ENCODE peak calls at places on chromosomes 16 and 17, in five cellular contexts. F is astrocyte, D is IMR-90, S is GM23248, O is PC-3. Q is an unnamed sample.
A peak's percentile ranks its signal among the peaks of the same experiment; 100 is the strongest.

GRCh38 chr16:3652373-3653037 is 2.0 kb upstream of the DNASE1 start:
- DNase-seq in F (no peak), D (no peak), S (no peak), O (no peak), Q (no peak)

GRCh38 chr17:27457405-27457730 is 1.1 kb downstream of the KSR1 start:
- DNase-seq in F (no peak), O (no peak), D (no peak), S (no peak), Q (no peak)

GRCh38 chr16:14955546-14956231 is 18.4 kb downstream of the NPIPA1 start:
- DNase-seq in O (no peak), F (no peak), S (no peak), D (no peak), Q (peak; percentile 58)

GRCh38 chr16:84271866-84272265 is 22.8 kb upstream of the WFDC1 start:
- DNase-seq in F (no peak), O (no peak), S (no peak), D (no peak), Q (no peak)

GRCh38 chr17:56185491-56185890 is 32.2 kb downstream of the ANKFN1 start:
- DNase-seq in D (peak; percentile 49), F (peak; percentile 73), O (no peak), S (peak; percentile 67), Q (no peak)

GRCh38 chr16:85111184-85111583 is 1.1 kb downstream of the CIBAR2 start:
- DNase-seq in D (no peak), O (no peak), S (no peak), F (no peak), Q (no peak)

GRCh38 chr17:35079547-35079946 is 16.0 kb upstream of the RFFL start:
- DNase-seq in O (peak; percentile 85), S (peak; percentile 33), F (no peak), D (peak; percentile 51), Q (no peak)

GRCh38 chr16:12729448-12729847 is 74.2 kb downstream of the CPPED1 start:
- DNase-seq in O (no peak), D (peak; percentile 30), S (peak; percentile 86), F (peak; percentile 65), Q (no peak)

GRCh38 chr17:44733753-44734152 is 25.0 kb upstream of the ADAM11 start:
- DNase-seq in F (no peak), O (peak; percentile 50), S (no peak), D (no peak), Q (no peak)

GRCh38 chr17:50903604-50904521 is 37.7 kb upstream of the TOB1 start:
- DNase-seq in S (peak; percentile 43), O (peak; percentile 80), F (peak; percentile 54), D (peak; percentile 84), Q (no peak)

GRCh38 chr17:50908860-50909764 is 43.0 kb upstream of the TOB1 start:
- DNase-seq in S (no peak), F (no peak), D (no peak), O (no peak), Q (peak; percentile 75)

GRCh38 chr17:7263071-7263800 is 958 bp upstream of the CLDN7 start:
- DNase-seq in D (no peak), S (no peak), F (no peak), O (peak; percentile 69), Q (no peak)

GRCh38 chr17:81456798-81457197 is 55.8 kb downstream of the ACTG1 start:
- DNase-seq in F (no peak), O (no peak), S (no peak), D (no peak), Q (no peak)

GRCh38 chr17:2388020-2388704 is 12.7 kb downstream of the MNT start:
- DNase-seq in D (no peak), O (no peak), F (no peak), S (no peak), Q (no peak)

GRCh38 chr16:16857012-16857411 is 478.1 kb downstream of the NPIPA7 start:
- DNase-seq in D (no peak), O (no peak), F (no peak), S (no peak), Q (no peak)

GRCh38 chr17:18225121-18225561 is 294 bp upstream of the LLGL1 start:
- DNase-seq in F (peak; percentile 79), D (peak; percentile 93), S (peak; percentile 99), O (peak; percentile 97), Q (peak; percentile 100)

GRCh38 chr16:27313422-27314160 is at the start of gene IL4R:
- DNase-seq in S (peak; percentile 91), D (peak; percentile 77), O (peak; percentile 48), F (peak; percentile 69), Q (peak; percentile 90)

GRCh38 chr17:48442819-48443218 is 12.8 kb upstream of the SKAP1 start:
- DNase-seq in F (no peak), O (peak; percentile 38), D (no peak), S (no peak), Q (no peak)

GRCh38 chr16:23104032-23104955 is 45.0 kb downstream of the USP31 start:
- DNase-seq in D (no peak), O (no peak), S (no peak), F (no peak), Q (no peak)

GRCh38 chr17:49501496-49501895 is 6.4 kb downstream of the NGFR start:
- DNase-seq in D (no peak), O (no peak), S (no peak), F (no peak), Q (peak; percentile 23)

GRCh38 chr16:28836761-28837064 is 9.4 kb downstream of the TUFM start:
- DNase-seq in F (no peak), S (no peak), D (no peak), O (no peak), Q (no peak)

GRCh38 chr17:4635823-4636375 is 5.6 kb downstream of the ALOX15 start:
- DNase-seq in D (no peak), S (no peak), O (no peak), F (no peak), Q (peak; percentile 60)

GRCh38 chr17:70945386-70945785 is 776.1 kb downstream of the KCNJ2 start:
- DNase-seq in O (no peak), F (peak; percentile 14), S (peak; percentile 9), D (no peak), Q (no peak)

GRCh38 chr16:57755061-57755684 is 19.6 kb downstream of the KATNB1 start:
- DNase-seq in D (no peak), F (no peak), O (no peak), S (no peak), Q (no peak)

GRCh38 chr16:9449597-9449996 is 358.2 kb downstream of the HAPSTR1 start:
- DNase-seq in D (no peak), S (no peak), O (no peak), F (no peak), Q (no peak)

GRCh38 chr17:8909621-8910292 is 42.3 kb upstream of the PIK3R6 start:
- DNase-seq in D (no peak), F (no peak), O (no peak), S (no peak), Q (no peak)

GRCh38 chr16:56684256-56684925 is 2.1 kb downstream of the MT1X start:
- DNase-seq in F (no peak), O (no peak), D (no peak), S (no peak), Q (no peak)

GRCh38 chr17:40014375-40014980 is 762 bp upstream of the CSF3 start:
- DNase-seq in S (no peak), O (no peak), F (no peak), D (no peak), Q (peak; percentile 62)

DNA sequence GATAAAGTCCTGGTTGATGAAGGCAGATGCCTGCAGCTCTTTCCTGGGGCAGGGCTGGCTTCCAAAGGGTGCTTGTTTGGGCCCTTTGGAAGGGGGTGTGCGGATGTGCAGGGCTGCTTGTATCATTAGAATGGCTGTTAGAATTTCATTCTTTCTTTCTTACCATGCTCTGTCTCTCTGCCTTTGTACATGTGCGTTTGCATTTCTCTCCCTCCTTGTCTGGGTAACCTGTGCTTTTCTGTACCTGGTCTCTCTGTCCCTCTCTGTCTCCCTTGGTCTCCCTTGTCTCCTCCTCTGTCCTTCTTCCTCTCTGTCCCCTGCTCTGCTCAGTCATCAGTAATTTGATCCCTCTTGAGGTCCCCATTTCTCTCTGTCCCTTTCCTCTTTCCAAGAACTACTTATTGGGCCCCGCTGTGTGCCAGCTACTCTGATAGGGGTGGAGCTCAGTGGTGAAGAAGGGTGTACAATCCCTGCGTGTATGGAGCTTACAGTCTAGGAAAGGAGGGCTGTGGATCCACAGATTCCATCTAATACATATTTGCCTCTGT is 69.3 kb downstream of the PLCG2 start:
- DNase-seq in D (no peak), O (no peak), S (no peak), F (no peak), Q (no peak)
- H3K4me1 ChIP-seq in D (no peaks in the 10 kb centered on the region), O (no peaks in the 10 kb centered on the region), S (no peaks in the 10 kb centered on the region), F (no peaks in the 10 kb centered on the region), Q (peaks cover 3% of the 10 kb centered on the region)

DNA sequence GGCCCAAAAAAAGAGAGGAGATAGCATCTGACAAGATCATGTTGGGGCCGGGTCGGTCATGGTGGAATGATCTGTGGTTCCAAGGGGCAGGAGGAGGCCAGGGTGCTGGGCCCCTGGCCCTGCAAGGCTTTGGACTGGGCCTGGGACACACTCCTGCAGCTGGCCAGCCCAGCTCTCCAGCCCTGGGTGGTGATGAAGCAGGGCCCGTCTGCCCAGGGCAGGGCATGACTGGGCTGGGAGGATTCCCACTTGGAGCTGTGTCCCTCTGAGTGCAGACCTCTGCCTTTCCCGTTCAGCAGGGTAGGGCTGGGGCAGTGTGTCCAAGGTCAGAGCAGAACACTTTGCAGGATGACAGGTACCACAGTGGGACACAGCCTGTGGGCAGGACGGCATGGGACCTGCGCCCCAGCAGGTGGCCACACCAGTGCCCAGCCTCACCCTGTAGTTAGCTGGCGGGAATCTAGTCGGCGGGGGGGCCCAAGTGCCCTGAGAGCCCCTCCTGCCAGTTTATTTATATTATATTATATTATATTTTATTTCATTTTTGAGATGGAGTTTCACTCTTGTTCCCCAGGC is 27.6 kb upstream of the MYO15B start:
- DNase-seq in S (no peak), F (no peak), O (no peak), D (no peak), Q (peak; percentile 35)
- H3K27ac ChIP-seq in S (no peak overlapping the region), F (no peak overlapping the region), O (no peak overlapping the region), D (no peak overlapping the region), Q (no peak overlapping the region)

DNA sequence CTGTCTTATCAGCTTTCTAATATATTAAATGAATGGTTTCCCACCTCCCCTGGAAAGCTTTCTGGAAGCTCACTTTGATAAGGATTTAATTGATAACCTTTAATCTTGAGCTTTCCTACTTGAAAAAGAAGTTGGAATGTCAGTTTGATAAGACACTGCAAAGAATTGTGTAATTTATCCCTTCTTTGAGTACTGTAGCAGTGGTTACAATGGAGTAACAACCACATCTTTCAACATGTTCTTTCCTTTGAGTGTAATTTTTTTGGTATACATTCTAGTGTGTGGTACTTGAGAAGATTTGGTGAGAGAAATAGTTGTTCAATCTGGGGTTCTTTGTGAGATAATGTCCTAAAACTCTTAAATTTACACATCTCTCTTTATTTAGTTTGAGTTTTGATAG is 43.4 kb downstream of the CPD start:
- DNase-seq in F (no peak), O (no peak), S (no peak), D (no peak), Q (no peak)
- H3K4me3 ChIP-seq in F (no peak overlapping the region), O (no peak overlapping the region), S (no peak overlapping the region), D (no peak overlapping the region), Q (no peak overlapping the region)

DNA sequence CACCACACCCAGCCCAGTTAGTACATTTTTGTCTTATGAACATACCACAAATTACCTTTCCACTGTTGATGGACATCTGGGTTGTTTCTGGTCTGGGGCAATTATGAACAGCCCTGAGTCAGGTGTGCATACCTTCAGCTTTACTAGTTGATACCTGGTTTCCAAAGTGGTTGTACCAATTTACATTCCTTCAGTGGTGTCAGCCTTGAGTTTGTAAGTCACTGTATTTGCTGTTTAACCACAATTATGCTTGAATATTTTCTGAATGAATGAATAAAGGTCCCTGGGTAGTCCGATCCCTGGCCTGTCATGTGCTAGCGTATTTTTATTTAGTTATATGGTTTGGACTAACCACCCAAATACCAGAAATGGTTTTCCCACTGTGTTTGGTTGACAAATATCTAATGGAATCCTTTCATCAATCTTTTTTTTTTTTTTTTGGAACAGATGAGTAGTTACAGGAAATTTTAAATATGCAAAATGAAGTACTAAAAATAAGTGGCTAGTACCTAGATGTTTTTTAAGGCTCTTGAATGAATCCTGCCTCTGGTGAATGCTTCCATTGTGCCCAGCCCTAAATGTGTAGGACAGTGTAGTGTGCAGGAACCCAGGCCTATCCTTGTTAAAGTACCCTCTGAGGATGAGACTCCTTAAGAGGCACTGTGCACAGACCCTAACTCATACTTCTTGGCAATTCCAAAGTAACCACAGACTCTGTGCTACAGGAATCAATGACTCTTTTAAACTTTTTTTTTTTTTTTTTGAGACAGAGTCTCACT is 3.7 kb downstream of the DUSP14 start:
- DNase-seq in O (peak; percentile 86), F (peak; percentile 99), S (peak; percentile 94), D (peak; percentile 94), Q (no peak)
- H3K4me1 ChIP-seq in O (peaks cover 35% of the 10 kb centered on the region), F (peaks cover 38% of the 10 kb centered on the region), S (peaks cover 44% of the 10 kb centered on the region), D (peaks cover 13% of the 10 kb centered on the region), Q (peaks cover 2% of the 10 kb centered on the region)